ENCODE peak calls at places on chromosomes 2 and 18, in four cellular contexts. J is activated CD4-positive, alpha-beta T cell treated with anti-CD3 and anti-CD28 coated beads, Interleukin-2, amount 50 U/mL, for 1 hour; Y is stimulated activated naive CD8-positive, alpha-beta T cell treated with anti-CD3 and anti-CD28 coated beads, Interleukin-15, amount 100 ng/mL, for 72 hours; A is NCI-H2081 treated with DMSO at 0.1 percent for 48 hours. I is an unnamed sample.
A peak's percentile ranks its signal among the peaks of the same experiment; 100 is the strongest.

GRCh38 chr18:79245517-79246001 is 150.2 kb upstream of the NFATC1 start:
- DNase-seq in J (peak; percentile 24), A (no peak), Y (no peak), I (no peak)

GRCh38 chr2:168717790-168718502 is 84.5 kb upstream of the NOSTRIN start:
- DNase-seq in A (no peak), Y (no peak), J (no peak), I (no peak)

GRCh38 chr2:54386993-54387590 is 69.0 kb upstream of the SPTBN1 start:
- DNase-seq in Y (no peak), A (no peak), J (no peak), I (no peak)

GRCh38 chr2:214574077-214574775 is 163.4 kb downstream of the VWC2L start:
- DNase-seq in Y (no peak), A (no peak), J (no peak), I (peak; percentile 60)

GRCh38 chr2:161995553-161996016 is 78.4 kb downstream of the DPP4 start:
- DNase-seq in Y (no peak), J (no peak), A (no peak), I (no peak)

GRCh38 chr2:24206242-24206641 is 31.4 kb downstream of the FAM228A start:
- DNase-seq in J (no peak), Y (no peak), A (no peak), I (no peak)

GRCh38 chr2:18749912-18750526 is 160.7 kb upstream of the NT5C1B start:
- DNase-seq in A (no peak), J (peak; percentile 3), Y (peak; percentile 17), I (peak; percentile 63)

GRCh38 chr18:54109131-54109683 is 115.3 kb downstream of the MBD2 start:
- DNase-seq in Y (no peak), A (no peak), J (no peak), I (no peak)

GRCh38 chr18:25298853-25299274 is 53.1 kb downstream of the ZNF521 start:
- DNase-seq in Y (no peak), J (no peak), A (no peak), I (no peak)

GRCh38 chr2:239245107-239245506 is 155.7 kb downstream of the HDAC4 start:
- DNase-seq in A (no peak), J (no peak), Y (no peak), I (no peak)

GRCh38 chr2:25279091-25279651 is 62.6 kb downstream of the DNMT3A start:
- DNase-seq in A (no peak), Y (no peak), J (no peak), I (no peak)

GRCh38 chr2:239498576-239498975 is 97.8 kb upstream of the HDAC4 start:
- DNase-seq in J (no peak), Y (no peak), A (no peak), I (no peak)

GRCh38 chr2:13006829-13007715 is 290.3 kb downstream of the TRIB2 start:
- DNase-seq in Y (peak; percentile 51), A (peak; percentile 69), J (peak; percentile 55), I (peak; percentile 80)

GRCh38 chr18:74456409-74457042 is 582 bp downstream of the DIPK1C start:
- DNase-seq in J (no peak), A (no peak), Y (no peak), I (no peak)

GRCh38 chr2:109675666-109676345 is 61.6 kb downstream of the SOWAHC start:
- DNase-seq in J (no peak), A (no peak), Y (no peak), I (peak; percentile 4)

GRCh38 chr2:207901847-207902246 is 123.5 kb downstream of the PLEKHM3 start:
- DNase-seq in A (no peak), J (no peak), Y (no peak), I (no peak)

GRCh38 chr18:61892683-61893303 is at the start of gene RNF152:
- DNase-seq in J (peak; percentile 18), A (no peak), Y (peak; percentile 17), I (peak; percentile 76)

GRCh38 chr2:106356291-106356690 is 111.9 kb downstream of the RGPD3 start:
- DNase-seq in J (no peak), A (no peak), Y (no peak), I (no peak)